ENCODE peak calls at places on chromosome 12, in eight cellular contexts. One of them, this sample, is unnamed.

GRCh38 chr12:52147367-52147972 is 44.3 kb downstream of the KRT80 start:
- DNase-seq in astrocyte: peak
- DNase-seq in cardiac muscle cell: no peak
- DNase-seq in MCF 10A: peak
- DNase-seq in fibroblast of mammary gland: peak
- DNase-seq in WTC11: no peak
- DNase-seq in upper lobe of right lung: peak
- DNase-seq in cardiac fibroblast: peak
- DNase-seq in this sample: peak

GRCh38 chr12:120474092-120474960 is 4.8 kb upstream of the SRSF9 start:
- DNase-seq in astrocyte: peak
- DNase-seq in cardiac muscle cell: no peak
- DNase-seq in MCF 10A: peak
- DNase-seq in fibroblast of mammary gland: peak
- DNase-seq in WTC11: no peak
- DNase-seq in upper lobe of right lung: no peak
- DNase-seq in cardiac fibroblast: peak
- DNase-seq in this sample: peak

GRCh38 chr12:85273411-85274075 is 6.5 kb upstream of the ALX1 start:
- DNase-seq in astrocyte: no peak
- DNase-seq in cardiac muscle cell: peak
- DNase-seq in MCF 10A: no peak
- DNase-seq in fibroblast of mammary gland: no peak
- DNase-seq in WTC11: peak
- DNase-seq in upper lobe of right lung: peak
- DNase-seq in cardiac fibroblast: no peak
- DNase-seq in this sample: no peak

GRCh38 chr12:102326987-102327386 is 129.4 kb upstream of the PMCH start:
- DNase-seq in astrocyte: no peak
- DNase-seq in cardiac muscle cell: no peak
- DNase-seq in MCF 10A: no peak
- DNase-seq in fibroblast of mammary gland: peak
- DNase-seq in WTC11: no peak
- DNase-seq in upper lobe of right lung: no peak
- DNase-seq in cardiac fibroblast: no peak
- DNase-seq in this sample: no peak

GRCh38 chr12:124736115-124737039 is 127.3 kb downstream of the SCARB1 start:
- DNase-seq in astrocyte: no peak
- DNase-seq in cardiac muscle cell: no peak
- DNase-seq in MCF 10A: no peak
- DNase-seq in fibroblast of mammary gland: no peak
- DNase-seq in WTC11: no peak
- DNase-seq in upper lobe of right lung: no peak
- DNase-seq in cardiac fibroblast: no peak
- DNase-seq in this sample: no peak

GRCh38 chr12:24293549-24293948 is 344.1 kb upstream of the SOX5 start:
- DNase-seq in astrocyte: no peak
- DNase-seq in cardiac muscle cell: no peak
- DNase-seq in MCF 10A: no peak
- DNase-seq in fibroblast of mammary gland: no peak
- DNase-seq in WTC11: no peak
- DNase-seq in upper lobe of right lung: no peak
- DNase-seq in cardiac fibroblast: no peak
- DNase-seq in this sample: no peak

GRCh38 chr12:66269757-66270383 is 32.4 kb upstream of the HELB start:
- DNase-seq in astrocyte: peak
- DNase-seq in cardiac muscle cell: peak
- DNase-seq in MCF 10A: peak
- DNase-seq in fibroblast of mammary gland: peak
- DNase-seq in WTC11: no peak
- DNase-seq in upper lobe of right lung: no peak
- DNase-seq in cardiac fibroblast: peak
- DNase-seq in this sample: peak

GRCh38 chr12:57216014-57216891 is at the start of gene NXPH4:
- DNase-seq in astrocyte: no peak
- DNase-seq in cardiac muscle cell: peak
- DNase-seq in MCF 10A: no peak
- DNase-seq in fibroblast of mammary gland: no peak
- DNase-seq in WTC11: peak
- DNase-seq in upper lobe of right lung: no peak
- DNase-seq in cardiac fibroblast: no peak
- DNase-seq in this sample: no peak

GRCh38 chr12:62799126-62799736 is 135.7 kb downstream of the PPM1H start:
- DNase-seq in astrocyte: peak
- DNase-seq in cardiac muscle cell: peak
- DNase-seq in MCF 10A: peak
- DNase-seq in fibroblast of mammary gland: peak
- DNase-seq in WTC11: peak
- DNase-seq in upper lobe of right lung: no peak
- DNase-seq in cardiac fibroblast: peak
- DNase-seq in this sample: peak

GRCh38 chr12:62789856-62790255 is 145.1 kb downstream of the PPM1H start:
- DNase-seq in astrocyte: no peak
- DNase-seq in cardiac muscle cell: no peak
- DNase-seq in MCF 10A: no peak
- DNase-seq in fibroblast of mammary gland: no peak
- DNase-seq in WTC11: no peak
- DNase-seq in upper lobe of right lung: no peak
- DNase-seq in cardiac fibroblast: no peak
- DNase-seq in this sample: no peak

GRCh38 chr12:62792526-62792925 is 142.4 kb downstream of the PPM1H start:
- DNase-seq in astrocyte: no peak
- DNase-seq in cardiac muscle cell: no peak
- DNase-seq in MCF 10A: no peak
- DNase-seq in fibroblast of mammary gland: no peak
- DNase-seq in WTC11: no peak
- DNase-seq in upper lobe of right lung: no peak
- DNase-seq in cardiac fibroblast: no peak
- DNase-seq in this sample: no peak

GRCh38 chr12:62793256-62794217 is 141.4 kb downstream of the PPM1H start:
- DNase-seq in astrocyte: peak
- DNase-seq in cardiac muscle cell: peak
- DNase-seq in MCF 10A: peak
- DNase-seq in fibroblast of mammary gland: peak
- DNase-seq in WTC11: peak
- DNase-seq in upper lobe of right lung: peak
- DNase-seq in cardiac fibroblast: peak
- DNase-seq in this sample: peak

DNA sequence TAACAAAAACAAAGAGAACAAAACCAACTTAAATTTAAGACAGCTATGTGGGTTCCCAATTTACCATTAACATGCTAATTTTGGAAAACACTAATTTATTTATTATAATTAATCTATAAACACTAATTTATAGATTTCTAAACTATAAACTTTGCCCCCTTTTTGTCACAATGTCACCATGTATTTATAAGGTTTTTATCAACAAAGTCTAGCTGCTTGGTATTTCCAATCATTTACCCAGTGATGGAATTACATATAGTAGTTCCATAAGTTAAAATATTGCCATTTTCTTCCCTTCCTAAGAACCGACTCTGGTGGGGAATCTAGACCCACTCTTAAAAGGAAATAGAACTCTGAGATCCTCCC is 140.7 kb downstream of the PPM1H start:
- DNase-seq in astrocyte: no peak
- DNase-seq in cardiac muscle cell: no peak
- DNase-seq in MCF 10A: no peak
- DNase-seq in fibroblast of mammary gland: no peak
- DNase-seq in WTC11: no peak
- DNase-seq in upper lobe of right lung: no peak
- DNase-seq in cardiac fibroblast: no peak
- DNase-seq in this sample: no peak
- TF ChIP-seq CTCF in astrocyte: no peak
- TF ChIP-seq CTCF in cardiac muscle cell: no peak
- TF ChIP-seq CTCF in MCF 10A: no peak
- TF ChIP-seq CTCF in fibroblast of mammary gland: no peak
- TF ChIP-seq CTCF in WTC11: no peak
- TF ChIP-seq CTCF in upper lobe of right lung: no peak
- TF ChIP-seq CTCF in cardiac fibroblast: no peak
- TF ChIP-seq CTCF in this sample: no peak

DNA sequence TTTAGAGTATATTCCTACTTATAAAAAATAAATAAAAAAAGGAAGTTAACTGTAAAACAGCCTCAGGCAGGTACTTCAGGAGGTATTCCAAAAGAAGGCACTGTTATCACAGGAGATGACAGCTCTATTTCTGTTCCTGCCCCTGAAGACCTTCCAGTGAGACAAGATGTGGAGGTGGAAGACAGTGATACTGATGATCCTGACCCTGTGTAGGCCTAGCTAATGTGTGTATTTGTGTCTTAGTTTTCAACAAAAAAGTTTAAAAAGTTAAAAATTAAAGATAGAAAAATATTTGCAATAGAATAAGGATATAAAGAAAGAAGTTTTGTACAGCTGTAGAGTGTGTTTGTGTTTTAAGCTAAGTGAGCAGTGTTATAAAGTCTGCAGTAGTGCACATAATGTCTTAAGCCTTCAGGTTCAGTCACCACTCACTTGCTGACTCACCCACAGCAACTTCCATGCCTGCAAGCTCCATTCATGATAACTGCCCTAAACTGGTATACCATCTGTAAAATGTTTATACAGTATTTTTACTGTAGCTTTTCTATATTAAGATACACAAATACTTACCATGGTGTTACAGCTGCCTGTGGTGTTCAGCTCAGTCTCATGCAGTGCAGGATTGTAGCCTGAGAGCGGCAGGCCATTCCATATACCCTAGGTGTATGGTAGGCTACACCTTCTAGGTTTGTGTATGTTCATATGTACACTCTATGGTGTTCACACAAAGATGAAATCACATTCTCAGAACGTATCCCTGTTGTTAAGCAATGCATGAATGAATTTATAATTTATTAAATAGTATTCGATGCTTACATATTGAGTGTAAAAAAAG is 121.1 kb downstream of the ANO6 start:
- DNase-seq in astrocyte: peak
- DNase-seq in cardiac muscle cell: no peak
- DNase-seq in MCF 10A: peak
- DNase-seq in fibroblast of mammary gland: peak
- DNase-seq in WTC11: no peak
- DNase-seq in upper lobe of right lung: no peak
- DNase-seq in cardiac fibroblast: peak
- DNase-seq in this sample: peak
- TF ChIP-seq CTCF in astrocyte: peak
- TF ChIP-seq CTCF in cardiac muscle cell: no peak
- TF ChIP-seq CTCF in MCF 10A: no peak
- TF ChIP-seq CTCF in fibroblast of mammary gland: no peak
- TF ChIP-seq CTCF in WTC11: no peak
- TF ChIP-seq CTCF in upper lobe of right lung: no peak
- TF ChIP-seq CTCF in cardiac fibroblast: no peak
- TF ChIP-seq CTCF in this sample: no peak

GRCh38 chr12:26158078-26158764 is 33.4 kb upstream of the BHLHE41 start:
- DNase-seq in astrocyte: no peak
- DNase-seq in cardiac muscle cell: no peak
- DNase-seq in MCF 10A: no peak
- DNase-seq in fibroblast of mammary gland: no peak
- DNase-seq in WTC11: no peak
- DNase-seq in upper lobe of right lung: no peak
- DNase-seq in cardiac fibroblast: no peak
- DNase-seq in this sample: no peak
- TF ChIP-seq CTCF in astrocyte: no peak
- TF ChIP-seq CTCF in cardiac muscle cell: no peak
- TF ChIP-seq CTCF in MCF 10A: no peak
- TF ChIP-seq CTCF in fibroblast of mammary gland: no peak
- TF ChIP-seq CTCF in WTC11: no peak
- TF ChIP-seq CTCF in upper lobe of right lung: no peak
- TF ChIP-seq CTCF in cardiac fibroblast: no peak
- TF ChIP-seq CTCF in this sample: no peak

DNA sequence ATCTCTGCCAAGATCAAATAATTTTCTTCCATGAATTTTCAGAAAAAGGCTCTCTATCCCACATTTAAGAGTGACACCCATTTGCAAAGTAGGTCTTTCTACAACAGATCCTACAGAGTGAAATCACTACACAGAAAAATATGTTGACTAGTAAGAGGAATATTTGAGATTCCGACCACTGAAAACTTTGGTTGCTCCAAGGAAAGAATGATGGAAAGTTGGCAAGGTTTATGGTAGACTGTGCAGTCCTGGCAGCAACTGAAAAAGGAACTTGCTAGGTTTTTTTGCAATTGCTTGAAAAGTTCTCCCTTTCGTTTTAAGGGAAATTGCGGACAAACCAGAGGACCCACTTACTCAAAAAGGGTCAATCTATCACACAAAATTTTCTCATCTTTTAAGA is 83.1 kb upstream of the TSPAN8 start:
- DNase-seq in astrocyte: peak
- DNase-seq in cardiac muscle cell: no peak
- DNase-seq in MCF 10A: no peak
- DNase-seq in fibroblast of mammary gland: no peak
- DNase-seq in WTC11: no peak
- DNase-seq in upper lobe of right lung: no peak
- DNase-seq in cardiac fibroblast: peak
- DNase-seq in this sample: peak
- TF ChIP-seq CTCF in astrocyte: no peak
- TF ChIP-seq CTCF in cardiac muscle cell: no peak
- TF ChIP-seq CTCF in MCF 10A: no peak
- TF ChIP-seq CTCF in fibroblast of mammary gland: no peak
- TF ChIP-seq CTCF in WTC11: no peak
- TF ChIP-seq CTCF in upper lobe of right lung: no peak
- TF ChIP-seq CTCF in cardiac fibroblast: no peak
- TF ChIP-seq CTCF in this sample: no peak

DNA sequence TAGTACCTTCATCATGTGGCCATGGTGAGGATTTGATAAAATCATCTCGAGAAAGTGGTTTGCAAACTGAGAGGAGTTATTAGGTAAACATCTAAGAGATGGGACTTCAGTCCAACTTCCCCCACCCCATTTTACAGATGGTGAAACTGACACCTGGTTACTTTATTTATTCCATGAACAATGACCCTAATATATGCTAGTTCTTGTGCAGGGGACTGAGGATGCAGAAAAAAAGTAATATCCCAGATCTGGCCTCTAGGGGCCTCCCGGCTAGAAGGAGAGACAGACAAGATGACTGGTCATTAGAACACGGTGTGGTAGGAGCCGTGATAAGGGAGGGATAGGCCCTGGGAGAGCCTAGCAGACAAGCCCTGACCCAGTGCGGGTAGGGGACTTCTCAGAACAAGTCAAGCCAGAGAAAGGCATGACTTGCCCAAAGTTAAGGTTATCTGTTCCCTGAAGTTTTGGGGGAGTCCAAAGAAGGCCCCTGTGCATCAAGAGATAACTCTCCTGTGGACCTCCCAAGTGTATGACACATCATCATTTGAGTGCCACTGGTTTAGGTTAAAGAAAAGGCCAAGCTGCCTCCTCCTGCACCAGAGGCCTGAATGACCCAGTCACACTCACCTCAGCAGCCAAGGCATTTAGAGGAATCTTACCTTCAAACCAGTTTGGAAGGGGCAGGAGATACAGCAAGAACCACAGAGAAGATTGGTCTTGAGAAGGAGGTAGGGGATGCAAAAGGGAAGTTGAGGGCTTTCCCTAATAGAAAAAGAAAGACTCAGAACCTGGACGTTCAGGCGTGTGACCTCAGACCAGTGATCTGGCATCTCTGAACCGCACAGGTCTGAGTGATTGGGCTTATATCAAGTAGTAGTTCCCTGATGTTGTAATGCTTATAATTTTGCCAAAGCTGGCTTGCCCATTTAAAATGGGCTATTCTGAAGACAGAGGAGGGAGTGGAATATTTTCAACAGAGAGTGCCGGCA is 1.6 kb downstream of the CMKLR1 start:
- DNase-seq in astrocyte: no peak
- DNase-seq in cardiac muscle cell: peak
- DNase-seq in MCF 10A: peak
- DNase-seq in fibroblast of mammary gland: peak
- DNase-seq in WTC11: peak
- DNase-seq in upper lobe of right lung: no peak
- DNase-seq in cardiac fibroblast: peak
- DNase-seq in this sample: no peak
- TF ChIP-seq CTCF in astrocyte: peak
- TF ChIP-seq CTCF in cardiac muscle cell: peak
- TF ChIP-seq CTCF in MCF 10A: peak
- TF ChIP-seq CTCF in fibroblast of mammary gland: peak
- TF ChIP-seq CTCF in WTC11: peak
- TF ChIP-seq CTCF in upper lobe of right lung: peak
- TF ChIP-seq CTCF in cardiac fibroblast: no peak
- TF ChIP-seq CTCF in this sample: peak

This sample was measured in fibroblast of the aortic adventitia.